ENCODE peak calls at places on chromosome 3, in six cellular contexts. F, E, V, B, S and P are unnamed samples.

GRCh38 chr3:36579746-36580145 is 184.6 kb downstream of the DCLK3 start:
- DNase-seq in E (no peak), F (no peak), S (no peak), V (no peak), B (no peak), P (no peak)

GRCh38 chr3:69212411-69213160 is 90.2 kb upstream of the LMOD3 start:
- DNase-seq in B (no peak), S (peak), F (peak), V (no peak), E (peak), P (no peak)

GRCh38 chr3:108131105-108131794 is 40.4 kb upstream of the CD47 start:
- DNase-seq in E (peak), V (no peak), F (no peak), S (no peak), B (no peak), P (peak)

GRCh38 chr3:127182848-127183714 is 9.8 kb upstream of the PRR23E start:
- DNase-seq in S (no peak), E (no peak), F (no peak), B (no peak), V (no peak), P (no peak)

GRCh38 chr3:192929146-192929545 is 11.5 kb upstream of the MB21D2 start:
- DNase-seq in B (no peak), F (no peak), E (no peak), V (no peak), S (no peak), P (peak)

GRCh38 chr3:188890572-188891270 is 281.1 kb upstream of the TPRG1 start:
- DNase-seq in V (no peak), F (no peak), B (no peak), E (no peak), S (no peak), P (no peak)

GRCh38 chr3:71514621-71515020 is 68.9 kb downstream of the FOXP1 start:
- DNase-seq in E (no peak), V (no peak), B (no peak), S (no peak), F (no peak), P (peak)

GRCh38 chr3:126522363-126522788 is 1.6 kb upstream of the CHST13 start:
- DNase-seq in S (peak), F (peak), V (peak), B (peak), E (peak), P (peak)

GRCh38 chr3:70832035-70832795 is 519.8 kb upstream of the MDFIC2 start:
- DNase-seq in E (no peak), V (no peak), S (no peak), F (no peak), B (peak), P (peak)

GRCh38 chr3:12508316-12508715 is 24.0 kb downstream of the TSEN2 start:
- DNase-seq in S (no peak), E (no peak), B (peak), V (no peak), F (no peak), P (peak)

GRCh38 chr3:117836296-117836695 is 1126.7 kb downstream of the TUSC7 start:
- DNase-seq in V (no peak), E (no peak), B (no peak), F (no peak), S (no peak), P (no peak)

GRCh38 chr3:187944391-187945179 is 199.3 kb upstream of the BCL6 start:
- DNase-seq in S (no peak), V (no peak), F (no peak), B (no peak), E (no peak), P (no peak)

GRCh38 chr3:182729903-182730674 is 63.2 kb upstream of the ATP11B start:
- DNase-seq in F (no peak), S (peak), E (no peak), V (no peak), B (no peak), P (no peak)

GRCh38 chr3:181298421-181298820 is 308.9 kb upstream of the DNAJC19 start:
- DNase-seq in B (no peak), E (no peak), S (no peak), F (no peak), V (no peak), P (no peak)

GRCh38 chr3:37453393-37454391 is 279.3 kb upstream of the LRRFIP2 start:
- DNase-seq in F (no peak), B (peak), V (peak), E (no peak), S (no peak), P (peak)

GRCh38 chr3:123286308-123287023 is 84.7 kb downstream of the SEC22A start:
- DNase-seq in B (peak), F (peak), E (peak), S (peak), V (peak), P (peak)

GRCh38 chr3:115790759-115791158 is 167.4 kb downstream of the GAP43 start:
- DNase-seq in S (no peak), B (peak), F (no peak), E (peak), V (peak), P (peak)

GRCh38 chr3:16601539-16602005 is 3.7 kb downstream of the DAZL start:
- DNase-seq in F (no peak), S (no peak), V (no peak), B (no peak), E (no peak), P (no peak)

GRCh38 chr3:115156255-115156654 is 9.2 kb upstream of the ZBTB20 start:
- DNase-seq in F (no peak), E (no peak), V (no peak), B (no peak), S (no peak), P (no peak)